ENCODE peak calls at places on chromosome 9, in five cellular contexts. I, K, Y, N and F are unnamed samples.

GRCh38 chr9:120875954-120876841 is 790 bp downstream of the PHF19 start:
- DNase-seq in I (peak; percentile 95), K (peak; percentile 90), Y (peak; percentile 94), N (peak; percentile 85), F (peak; percentile 93)

GRCh38 chr9:123470991-123471770 is 115.2 kb downstream of the CRB2 start:
- DNase-seq in I (no peak), K (no peak), Y (no peak), N (no peak), F (no peak)

GRCh38 chr9:95778957-95779356 is 96.5 kb upstream of the ERCC6L2 start:
- DNase-seq in I (no peak), K (no peak), Y (no peak), N (no peak), F (peak; percentile 43)

GRCh38 chr9:95346021-95346420 is 28.5 kb upstream of the FANCC start:
- DNase-seq in I (no peak), K (no peak), Y (no peak), N (no peak), F (no peak)

GRCh38 chr9:133107961-133108793 is 12.9 kb downstream of the RALGDS start:
- DNase-seq in I (no peak), K (no peak), Y (no peak), N (no peak), F (no peak)

GRCh38 chr9:3525088-3525835 is 539 bp downstream of the RFX3 start:
- DNase-seq in I (no peak), K (peak; percentile 34), Y (peak; percentile 69), N (peak; percentile 51), F (peak; percentile 59)

GRCh38 chr9:974064-974992 is 2.1 kb upstream of the DMRT3 start:
- DNase-seq in I (no peak), K (no peak), Y (no peak), N (peak; percentile 31), F (no peak)

GRCh38 chr9:124621371-124622328 is 114.5 kb upstream of the NR5A1 start:
- DNase-seq in I (no peak), K (no peak), Y (no peak), N (no peak), F (peak; percentile 76)

GRCh38 chr9:75000835-75001234 is 27.3 kb downstream of the CARNMT1 start:
- DNase-seq in I (no peak), K (no peak), Y (no peak), N (no peak), F (no peak)

GRCh38 chr9:136854113-136854841 is 2.1 kb downstream of the MAMDC4 start:
- DNase-seq in I (no peak), K (no peak), Y (no peak), N (no peak), F (no peak)

GRCh38 chr9:69671291-69671903 is 774 bp downstream of the APBA1 start:
- DNase-seq in I (no peak), K (no peak), Y (no peak), N (no peak), F (peak; percentile 9)

GRCh38 chr9:20872340-20872977 is 159.0 kb downstream of the HACD4 start:
- DNase-seq in I (no peak), K (no peak), Y (no peak), N (peak; percentile 76), F (peak; percentile 79)

GRCh38 chr9:87862536-87863268 is 20.0 kb upstream of the SPATA31E1 start:
- DNase-seq in I (no peak), K (peak; percentile 37), Y (no peak), N (no peak), F (peak; percentile 87)

GRCh38 chr9:126417007-126417406 is 90.4 kb downstream of the MVB12B start:
- DNase-seq in I (no peak), K (no peak), Y (no peak), N (no peak), F (no peak)

GRCh38 chr9:74735761-74736160 is 152.0 kb downstream of the TRPM6 start:
- DNase-seq in I (no peak), K (no peak), Y (no peak), N (no peak), F (no peak)

GRCh38 chr9:20212806-20213205 is 409.5 kb downstream of the MLLT3 start:
- DNase-seq in I (no peak), K (no peak), Y (no peak), N (no peak), F (no peak)

GRCh38 chr9:21434202-21435014 is 5.8 kb upstream of the IFNA1 start:
- DNase-seq in I (peak; percentile 57), K (peak; percentile 76), Y (peak; percentile 16), N (peak; percentile 92), F (peak; percentile 93)

GRCh38 chr9:112176410-112177010 is 1.4 kb upstream of the SUSD1 start:
- DNase-seq in I (no peak), K (peak; percentile 48), Y (no peak), N (no peak), F (no peak)

GRCh38 chr9:96045811-96046210 is 170.3 kb downstream of the ERCC6L2 start:
- DNase-seq in I (no peak), K (no peak), Y (no peak), N (no peak), F (no peak)

GRCh38 chr9:108057421-108058136 is 568.0 kb upstream of the KLF4 start:
- DNase-seq in I (no peak), K (peak; percentile 63), Y (no peak), N (peak; percentile 10), F (peak; percentile 97)

GRCh38 chr9:2228132-2228531 is 213.0 kb downstream of the SMARCA2 start:
- DNase-seq in I (peak; percentile 73), K (peak; percentile 31), Y (peak; percentile 45), N (peak; percentile 87), F (peak; percentile 17)

GRCh38 chr9:96674914-96675538 is 19.9 kb upstream of the PRXL2C start:
- DNase-seq in I (no peak), K (no peak), Y (no peak), N (no peak), F (peak; percentile 74)

GRCh38 chr9:136582977-136583735 is 37.3 kb upstream of the NOTCH1 start:
- DNase-seq in I (no peak), K (no peak), Y (no peak), N (no peak), F (no peak)

GRCh38 chr9:114733814-114734213 is 51.8 kb upstream of the TEX48 start:
- DNase-seq in I (no peak), K (no peak), Y (no peak), N (no peak), F (peak; percentile 71)

GRCh38 chr9:136997355-136997754 is 987 bp upstream of the CLIC3 start:
- DNase-seq in I (no peak), K (no peak), Y (no peak), N (no peak), F (no peak)

GRCh38 chr9:115121140-115121710 is 3.3 kb upstream of the TNC start:
- DNase-seq in I (no peak), K (no peak), Y (no peak), N (no peak), F (peak; percentile 60)

GRCh38 chr9:121360975-121361374 is 9.1 kb downstream of the STOM start:
- DNase-seq in I (no peak), K (peak; percentile 67), Y (no peak), N (no peak), F (peak; percentile 94)

GRCh38 chr9:91391426-91392217 is 29.9 kb upstream of the AUH start:
- DNase-seq in I (no peak), K (no peak), Y (no peak), N (no peak), F (peak; percentile 65)

GRCh38 chr9:137031904-137032639 is at the start of gene FUT7:
- DNase-seq in I (peak; percentile 51), K (no peak), Y (no peak), N (no peak), F (no peak)

GRCh38 chr9:133532937-133533668 is 1.4 kb upstream of the ADAMTSL2 start:
- DNase-seq in I (peak; percentile 89), K (peak; percentile 71), Y (peak; percentile 77), N (peak; percentile 87), F (peak; percentile 54)

GRCh38 chr9:77507212-77507961 is 140.7 kb downstream of the GNA14 start:
- DNase-seq in I (no peak), K (no peak), Y (no peak), N (no peak), F (no peak)
- H3K9me2 ChIP-seq in I (no peaks in the 10 kb centered on the region), K (no peaks in the 10 kb centered on the region), Y (no peaks in the 10 kb centered on the region), N (no peaks in the 10 kb centered on the region), F (no peaks in the 10 kb centered on the region)

DNA sequence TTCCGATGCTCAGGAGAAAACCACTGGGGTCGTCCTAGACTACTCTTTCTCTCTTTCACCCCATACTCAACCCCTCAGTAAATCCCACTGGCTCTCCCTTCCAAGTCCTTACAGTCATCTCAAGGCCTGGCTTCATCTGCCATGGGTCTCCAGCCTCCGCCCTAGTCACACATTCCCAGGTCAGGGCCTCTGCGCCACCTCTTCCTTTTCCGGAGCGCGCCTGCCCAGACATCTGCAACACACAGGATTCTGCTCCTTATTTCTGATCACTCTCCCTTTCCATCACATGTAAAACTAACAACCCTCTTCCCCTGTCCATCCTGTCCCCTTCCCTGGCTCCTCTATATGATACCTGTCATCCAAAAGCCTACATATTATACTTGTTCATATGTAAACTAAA is 39.8 kb downstream of the RAPGEF1 start:
- DNase-seq in I (no peak), K (no peak), Y (no peak), N (no peak), F (no peak)
- H3K4me2 ChIP-seq in I (no peak overlapping the region), K (no peak overlapping the region), Y (no peak overlapping the region), N (peak overlapping the region; percentile 9), F (no peak overlapping the region)

DNA sequence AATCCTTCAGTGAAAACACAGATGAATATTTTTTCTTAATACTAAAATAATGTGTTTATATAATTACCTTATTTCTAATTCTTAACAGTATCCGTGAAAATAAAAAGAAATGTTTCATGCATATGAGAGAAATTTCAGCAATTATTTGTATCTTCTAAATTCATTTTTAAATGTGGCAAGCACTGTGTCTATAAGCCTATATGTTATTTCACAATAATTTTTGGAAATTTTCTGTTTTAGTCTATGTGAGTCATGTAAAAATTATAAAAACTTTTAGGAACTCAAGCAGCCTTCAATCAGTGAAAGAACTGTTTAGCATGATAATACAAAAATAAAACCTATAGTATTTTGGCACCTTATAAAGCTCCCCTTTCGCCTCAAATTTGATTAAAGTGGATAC is 96.8 kb downstream of the ZCCHC7 start:
- DNase-seq in I (no peak), K (no peak), Y (no peak), N (no peak), F (no peak)
- H3K9me2 ChIP-seq in I (no peaks in the 10 kb centered on the region), K (no peaks in the 10 kb centered on the region), Y (no peaks in the 10 kb centered on the region), N (no peaks in the 10 kb centered on the region), F (no peaks in the 10 kb centered on the region)

GRCh38 chr9:13269589-13270452 is 9.7 kb downstream of the MPDZ start:
- DNase-seq in I (no peak), K (no peak), Y (no peak), N (no peak), F (no peak)
- H3K4me2 ChIP-seq in I (no peak overlapping the region), K (no peak overlapping the region), Y (no peak overlapping the region), N (no peak overlapping the region), F (no peak overlapping the region)

DNA sequence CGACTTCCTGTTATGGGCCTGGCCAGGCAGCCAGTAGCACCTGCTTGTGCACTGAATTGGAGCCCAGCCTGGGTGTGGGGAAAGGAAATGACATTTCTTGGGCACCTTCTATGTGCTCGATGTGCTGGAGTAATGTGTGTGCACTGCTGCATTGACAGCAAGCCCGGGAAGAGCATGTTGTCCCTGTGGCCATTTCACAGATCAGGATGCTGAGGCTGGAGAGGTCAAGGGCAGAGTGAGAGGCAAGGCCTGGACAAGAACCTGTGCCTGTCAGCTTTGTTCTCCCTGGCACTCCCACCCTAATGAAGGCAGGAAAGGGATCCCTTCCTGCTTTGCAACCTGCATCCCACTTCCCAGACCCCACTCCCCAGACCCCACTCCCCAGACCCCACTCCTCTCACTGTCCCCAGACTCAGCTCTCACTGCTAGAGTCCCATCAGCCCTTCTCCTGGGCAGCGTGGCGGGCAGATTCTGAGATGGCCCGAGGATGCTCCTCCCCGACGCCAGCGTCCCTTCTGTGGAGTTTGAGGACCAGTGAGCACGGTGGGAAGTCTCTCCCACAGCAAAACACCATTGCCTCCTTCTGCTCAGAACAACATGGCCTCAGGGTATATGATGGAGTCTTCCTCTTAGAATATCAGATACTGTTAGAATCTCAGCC is 49.6 kb downstream of the BARX1 start:
- DNase-seq in I (no peak), K (no peak), Y (no peak), N (no peak), F (no peak)
- H3K9me2 ChIP-seq in I (no peaks in the 10 kb centered on the region), K (no peaks in the 10 kb centered on the region), Y (no peaks in the 10 kb centered on the region), N (no peaks in the 10 kb centered on the region), F (no peaks in the 10 kb centered on the region)